ENCODE peak calls at places on chromosomes 4 and X, in eight cellular contexts. One of them, this sample, is unnamed.

GRCh38 chr4:16752150-16752549 is 146.3 kb downstream of the LDB2 start:
- DNase-seq in osteoblast: no peak
- DNase-seq in AG04450: no peak
- DNase-seq in brain microvascular endothelial cell: no peak
- DNase-seq in A549: no peak
- DNase-seq in foreskin fibroblast: peak
- DNase-seq in mucosa of descending colon: no peak
- DNase-seq in OCI-LY7: no peak
- DNase-seq in this sample: no peak

GRCh38 chr4:27010334-27010940 is 149.8 kb downstream of the STIM2 start:
- DNase-seq in osteoblast: no peak
- DNase-seq in AG04450: no peak
- DNase-seq in brain microvascular endothelial cell: peak
- DNase-seq in A549: peak
- DNase-seq in foreskin fibroblast: peak
- DNase-seq in mucosa of descending colon: no peak
- DNase-seq in OCI-LY7: peak
- DNase-seq in this sample: no peak

GRCh38 chr4:1416051-1416947 is 10.1 kb upstream of the NKX1-1 start:
- DNase-seq in osteoblast: peak
- DNase-seq in AG04450: no peak
- DNase-seq in brain microvascular endothelial cell: no peak
- DNase-seq in A549: no peak
- DNase-seq in foreskin fibroblast: no peak
- DNase-seq in mucosa of descending colon: no peak
- DNase-seq in OCI-LY7: no peak
- DNase-seq in this sample: no peak

GRCh38 chr4:169428376-169428775 is 157.6 kb upstream of the SH3RF1 start:
- DNase-seq in osteoblast: no peak
- DNase-seq in AG04450: no peak
- DNase-seq in brain microvascular endothelial cell: no peak
- DNase-seq in A549: no peak
- DNase-seq in foreskin fibroblast: no peak
- DNase-seq in mucosa of descending colon: no peak
- DNase-seq in OCI-LY7: no peak
- DNase-seq in this sample: no peak

GRCh38 chr4:1577818-1578217 is 106.3 kb downstream of the FAM53A start:
- DNase-seq in osteoblast: peak
- DNase-seq in AG04450: no peak
- DNase-seq in brain microvascular endothelial cell: no peak
- DNase-seq in A549: no peak
- DNase-seq in foreskin fibroblast: no peak
- DNase-seq in mucosa of descending colon: peak
- DNase-seq in OCI-LY7: no peak
- DNase-seq in this sample: no peak

GRCh38 chrX:97057349-97057909 is 173.7 kb downstream of the RPA4 start:
- DNase-seq in osteoblast: no peak
- DNase-seq in AG04450: no peak
- DNase-seq in brain microvascular endothelial cell: no peak
- DNase-seq in A549: no peak
- DNase-seq in foreskin fibroblast: no peak
- DNase-seq in mucosa of descending colon: no peak
- DNase-seq in OCI-LY7: no peak
- DNase-seq in this sample: no peak

GRCh38 chrX:46611658-46612362 is 38.2 kb downstream of the CHST7 start:
- DNase-seq in osteoblast: no peak
- DNase-seq in AG04450: no peak
- DNase-seq in brain microvascular endothelial cell: no peak
- DNase-seq in A549: no peak
- DNase-seq in foreskin fibroblast: no peak
- DNase-seq in mucosa of descending colon: no peak
- DNase-seq in OCI-LY7: no peak
- DNase-seq in this sample: no peak

GRCh38 chrX:7711167-7711566 is 131.8 kb upstream of the VCX start:
- DNase-seq in osteoblast: no peak
- DNase-seq in AG04450: no peak
- DNase-seq in brain microvascular endothelial cell: no peak
- DNase-seq in A549: no peak
- DNase-seq in foreskin fibroblast: peak
- DNase-seq in mucosa of descending colon: no peak
- DNase-seq in OCI-LY7: no peak
- DNase-seq in this sample: no peak

GRCh38 chrX:920234-920799 is 289.7 kb downstream of the SHOX start:
- DNase-seq in osteoblast: peak
- DNase-seq in AG04450: no peak
- DNase-seq in brain microvascular endothelial cell: peak
- DNase-seq in A549: no peak
- DNase-seq in foreskin fibroblast: peak
- DNase-seq in mucosa of descending colon: no peak
- DNase-seq in OCI-LY7: no peak
- DNase-seq in this sample: no peak

GRCh38 chr4:56704074-56704473 is 23.0 kb upstream of the HOPX start:
- DNase-seq in osteoblast: no peak
- DNase-seq in AG04450: no peak
- DNase-seq in brain microvascular endothelial cell: no peak
- DNase-seq in A549: no peak
- DNase-seq in foreskin fibroblast: peak
- DNase-seq in mucosa of descending colon: no peak
- DNase-seq in OCI-LY7: no peak
- DNase-seq in this sample: no peak

GRCh38 chrX:3393168-3393567 is 46.7 kb upstream of the MXRA5 start:
- DNase-seq in osteoblast: no peak
- DNase-seq in AG04450: no peak
- DNase-seq in brain microvascular endothelial cell: no peak
- DNase-seq in A549: no peak
- DNase-seq in foreskin fibroblast: no peak
- DNase-seq in mucosa of descending colon: no peak
- DNase-seq in OCI-LY7: no peak
- DNase-seq in this sample: no peak

GRCh38 chr4:176193126-176193525 is 2.3 kb downstream of the SPATA4 start:
- DNase-seq in osteoblast: peak
- DNase-seq in AG04450: no peak
- DNase-seq in brain microvascular endothelial cell: no peak
- DNase-seq in A549: no peak
- DNase-seq in foreskin fibroblast: peak
- DNase-seq in mucosa of descending colon: no peak
- DNase-seq in OCI-LY7: no peak
- DNase-seq in this sample: no peak

GRCh38 chr4:82473621-82474164 is 43.3 kb downstream of the ENOPH1 start:
- DNase-seq in osteoblast: no peak
- DNase-seq in AG04450: no peak
- DNase-seq in brain microvascular endothelial cell: no peak
- DNase-seq in A549: no peak
- DNase-seq in foreskin fibroblast: no peak
- DNase-seq in mucosa of descending colon: no peak
- DNase-seq in OCI-LY7: no peak
- DNase-seq in this sample: no peak

GRCh38 chr4:83054928-83055327 is 19.9 kb downstream of the COPS4 start:
- DNase-seq in osteoblast: no peak
- DNase-seq in AG04450: no peak
- DNase-seq in brain microvascular endothelial cell: no peak
- DNase-seq in A549: no peak
- DNase-seq in foreskin fibroblast: peak
- DNase-seq in mucosa of descending colon: no peak
- DNase-seq in OCI-LY7: peak
- DNase-seq in this sample: no peak

GRCh38 chrX:51395807-51396728 is 63.4 kb downstream of the NUDT10 start:
- DNase-seq in osteoblast: peak
- DNase-seq in AG04450: no peak
- DNase-seq in brain microvascular endothelial cell: no peak
- DNase-seq in A549: no peak
- DNase-seq in foreskin fibroblast: peak
- DNase-seq in mucosa of descending colon: peak
- DNase-seq in OCI-LY7: peak
- DNase-seq in this sample: no peak
- TF ChIP-seq CTCF in osteoblast: no peak
- TF ChIP-seq CTCF in AG04450: no peak
- TF ChIP-seq CTCF in brain microvascular endothelial cell: peak
- TF ChIP-seq CTCF in A549: no peak
- TF ChIP-seq CTCF in foreskin fibroblast: no peak
- TF ChIP-seq CTCF in mucosa of descending colon: no peak
- TF ChIP-seq CTCF in OCI-LY7: peak
- TF ChIP-seq CTCF in this sample: no peak

DNA sequence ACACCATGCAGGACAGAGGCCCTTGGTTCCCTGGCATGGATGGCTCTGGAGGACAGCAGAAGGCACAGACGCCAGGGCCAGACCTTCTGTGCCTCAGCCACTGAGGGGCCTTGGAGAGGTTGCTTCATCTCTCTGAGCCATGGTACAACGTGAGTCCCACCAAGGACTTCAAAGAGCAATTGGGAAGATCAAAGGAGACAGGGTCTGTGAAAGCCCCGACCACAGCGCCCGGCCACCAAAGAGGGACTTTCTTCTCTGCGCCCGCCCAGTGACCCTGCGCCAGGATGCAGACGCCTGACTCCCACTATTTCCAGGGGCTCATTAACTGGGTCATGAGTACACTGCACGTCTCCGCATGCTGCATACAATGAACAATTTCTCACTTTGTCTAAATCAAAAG is 174.0 kb downstream of the AFAP1 start:
- DNase-seq in osteoblast: peak
- DNase-seq in AG04450: no peak
- DNase-seq in brain microvascular endothelial cell: no peak
- DNase-seq in A549: no peak
- DNase-seq in foreskin fibroblast: no peak
- DNase-seq in mucosa of descending colon: peak
- DNase-seq in OCI-LY7: no peak
- DNase-seq in this sample: no peak
- H3K4me3 ChIP-seq in osteoblast: no peak
- H3K4me3 ChIP-seq in AG04450: no peak
- H3K4me3 ChIP-seq in brain microvascular endothelial cell: no peak
- H3K4me3 ChIP-seq in A549: no peak
- H3K4me3 ChIP-seq in foreskin fibroblast: no peak
- H3K4me3 ChIP-seq in mucosa of descending colon: no peak
- H3K4me3 ChIP-seq in OCI-LY7: no peak
- H3K4me3 ChIP-seq in this sample: no peak

GRCh38 chrX:72005046-72005445 is 94.4 kb downstream of the NHSL2 start:
- DNase-seq in osteoblast: no peak
- DNase-seq in AG04450: no peak
- DNase-seq in brain microvascular endothelial cell: no peak
- DNase-seq in A549: no peak
- DNase-seq in foreskin fibroblast: no peak
- DNase-seq in mucosa of descending colon: no peak
- DNase-seq in OCI-LY7: no peak
- DNase-seq in this sample: no peak

GRCh38 chrX:72006461-72006860 is 95.8 kb downstream of the NHSL2 start:
- DNase-seq in osteoblast: no peak
- DNase-seq in AG04450: no peak
- DNase-seq in brain microvascular endothelial cell: no peak
- DNase-seq in A549: no peak
- DNase-seq in foreskin fibroblast: no peak
- DNase-seq in mucosa of descending colon: no peak
- DNase-seq in OCI-LY7: no peak
- DNase-seq in this sample: no peak

GRCh38 chrX:72002886-72003285 is 92.2 kb downstream of the NHSL2 start:
- DNase-seq in osteoblast: no peak
- DNase-seq in AG04450: no peak
- DNase-seq in brain microvascular endothelial cell: no peak
- DNase-seq in A549: no peak
- DNase-seq in foreskin fibroblast: no peak
- DNase-seq in mucosa of descending colon: no peak
- DNase-seq in OCI-LY7: no peak
- DNase-seq in this sample: no peak

GRCh38 chrX:72001906-72002305 is 91.3 kb downstream of the NHSL2 start:
- DNase-seq in osteoblast: no peak
- DNase-seq in AG04450: no peak
- DNase-seq in brain microvascular endothelial cell: no peak
- DNase-seq in A549: no peak
- DNase-seq in foreskin fibroblast: no peak
- DNase-seq in mucosa of descending colon: no peak
- DNase-seq in OCI-LY7: no peak
- DNase-seq in this sample: no peak

GRCh38 chrX:72003811-72004750 is 93.4 kb downstream of the NHSL2 start:
- DNase-seq in osteoblast: peak
- DNase-seq in AG04450: no peak
- DNase-seq in brain microvascular endothelial cell: no peak
- DNase-seq in A549: no peak
- DNase-seq in foreskin fibroblast: peak
- DNase-seq in mucosa of descending colon: peak
- DNase-seq in OCI-LY7: no peak
- DNase-seq in this sample: no peak
- TF ChIP-seq CTCF in osteoblast: no peak
- TF ChIP-seq CTCF in AG04450: no peak
- TF ChIP-seq CTCF in brain microvascular endothelial cell: peak
- TF ChIP-seq CTCF in A549: peak
- TF ChIP-seq CTCF in foreskin fibroblast: no peak
- TF ChIP-seq CTCF in mucosa of descending colon: no peak
- TF ChIP-seq CTCF in OCI-LY7: no peak
- TF ChIP-seq CTCF in this sample: peak

GRCh38 chrX:30652527-30653414 is 452 bp upstream of the GK start:
- DNase-seq in osteoblast: peak
- DNase-seq in AG04450: peak
- DNase-seq in brain microvascular endothelial cell: peak
- DNase-seq in A549: peak
- DNase-seq in foreskin fibroblast: peak
- DNase-seq in mucosa of descending colon: peak
- DNase-seq in OCI-LY7: peak
- DNase-seq in this sample: no peak

GRCh38 chrX:30653415-30654131 is at the start of gene GK:
- DNase-seq in osteoblast: no peak
- DNase-seq in AG04450: no peak
- DNase-seq in brain microvascular endothelial cell: no peak
- DNase-seq in A549: no peak
- DNase-seq in foreskin fibroblast: peak
- DNase-seq in mucosa of descending colon: no peak
- DNase-seq in OCI-LY7: peak
- DNase-seq in this sample: no peak

GRCh38 chrX:30657542-30658238 is 4.5 kb downstream of the GK start:
- DNase-seq in osteoblast: no peak
- DNase-seq in AG04450: no peak
- DNase-seq in brain microvascular endothelial cell: peak
- DNase-seq in A549: no peak
- DNase-seq in foreskin fibroblast: peak
- DNase-seq in mucosa of descending colon: no peak
- DNase-seq in OCI-LY7: no peak
- DNase-seq in this sample: no peak

GRCh38 chrX:30659421-30659820 is 6.2 kb downstream of the GK start:
- DNase-seq in osteoblast: peak
- DNase-seq in AG04450: peak
- DNase-seq in brain microvascular endothelial cell: peak
- DNase-seq in A549: peak
- DNase-seq in foreskin fibroblast: peak
- DNase-seq in mucosa of descending colon: no peak
- DNase-seq in OCI-LY7: no peak
- DNase-seq in this sample: peak

DNA sequence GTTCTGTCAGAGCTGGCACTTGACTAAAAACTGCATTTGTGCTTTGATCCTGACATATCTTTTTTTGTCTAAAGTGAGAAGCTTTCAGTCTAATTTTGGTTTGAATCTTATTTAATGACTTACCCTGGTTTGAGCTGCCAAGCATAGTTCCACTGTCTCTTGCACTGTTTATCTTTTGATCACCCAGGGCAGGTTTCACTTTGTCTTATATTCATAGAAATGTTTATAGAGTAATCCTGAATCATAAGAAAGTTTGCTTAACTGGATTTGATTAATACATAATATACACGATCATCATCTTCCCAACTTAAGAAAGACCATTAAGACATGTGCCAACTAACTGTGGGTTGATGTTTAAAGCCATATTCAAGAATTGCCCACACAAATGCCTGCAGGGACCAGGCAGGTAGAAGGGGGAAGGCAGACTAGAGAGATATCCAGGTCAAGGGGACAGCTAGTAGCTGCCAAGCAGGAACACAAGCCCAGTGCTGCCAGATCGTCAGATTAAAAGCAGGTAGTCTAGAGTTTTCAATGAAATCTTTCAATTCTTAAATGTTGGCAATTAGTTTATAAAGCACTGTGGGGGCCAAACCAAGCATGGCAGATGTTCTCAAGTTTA is 1.9 kb downstream of the GK start:
- DNase-seq in osteoblast: no peak
- DNase-seq in AG04450: no peak
- DNase-seq in brain microvascular endothelial cell: no peak
- DNase-seq in A549: no peak
- DNase-seq in foreskin fibroblast: peak
- DNase-seq in mucosa of descending colon: no peak
- DNase-seq in OCI-LY7: no peak
- DNase-seq in this sample: no peak
- H3K4me3 ChIP-seq in osteoblast: no peak
- H3K4me3 ChIP-seq in AG04450: peak
- H3K4me3 ChIP-seq in brain microvascular endothelial cell: no peak
- H3K4me3 ChIP-seq in A549: no peak
- H3K4me3 ChIP-seq in foreskin fibroblast: no peak
- H3K4me3 ChIP-seq in mucosa of descending colon: no peak
- H3K4me3 ChIP-seq in OCI-LY7: peak
- H3K4me3 ChIP-seq in this sample: no peak

This sample was measured in AG04449.